ENCODE peak calls at places on chromosomes 6 and 20, in nine cellular contexts. One of them, this sample, is unnamed.

GRCh38 chr6:73722318-73723060 is 26.5 kb downstream of the CD109 start:
- DNase-seq in stimulated activated CD4-positive, alpha-beta T cell treated with anti-CD3 and anti-CD28 coated beads, Interleukin-12 subunit alpha, Interleukin-12 subunit beta, amount 100 ng/mL, for 48 hours: no peak
- DNase-seq in activated CD4-positive, alpha-beta T cell treated with anti-CD3 and anti-CD28 coated beads for 24 hours: peak; percentile 4
- DNase-seq in epithelial cell of esophagus: peak; percentile 90
- DNase-seq in stimulated activated CD8-positive, alpha-beta memory T cell treated with anti-CD3 and anti-CD28 coated beads, Interleukin-4, amount 100 ng/mL, for 48 hours: no peak
- DNase-seq in cardiac fibroblast: peak; percentile 81
- DNase-seq in osteocyte: no peak
- DNase-seq in pancreas: no peak
- DNase-seq in stimulated activated naive B cell treated with anti-CD40 and anti-IgM and Interleukin-4, amounts not matched to agents 10 μg/mL and 1 μg/mL and 100 μg/mL, for 72 hours: peak; percentile 20
- DNase-seq in this sample: peak; percentile 39

GRCh38 chr6:6881438-6882267 is 226.1 kb upstream of the RREB1 start:
- DNase-seq in stimulated activated CD8-positive, alpha-beta memory T cell treated with anti-CD3 and anti-CD28 coated beads, Interleukin-4, amount 100 ng/mL, for 48 hours: no peak
- DNase-seq in osteocyte: no peak
- DNase-seq in cardiac fibroblast: peak; percentile 24
- DNase-seq in pancreas: no peak
- DNase-seq in epithelial cell of esophagus: peak; percentile 78
- DNase-seq in activated CD4-positive, alpha-beta T cell treated with anti-CD3 and anti-CD28 coated beads for 24 hours: no peak
- DNase-seq in stimulated activated naive B cell treated with anti-CD40 and anti-IgM and Interleukin-4, amounts not matched to agents 10 μg/mL and 1 μg/mL and 100 μg/mL, for 72 hours: no peak
- DNase-seq in stimulated activated CD4-positive, alpha-beta T cell treated with anti-CD3 and anti-CD28 coated beads, Interleukin-12 subunit alpha, Interleukin-12 subunit beta, amount 100 ng/mL, for 48 hours: no peak
- DNase-seq in this sample: no peak

GRCh38 chr20:45432294-45432693 is 16.4 kb downstream of the PIGT start:
- DNase-seq in activated CD4-positive, alpha-beta T cell treated with anti-CD3 and anti-CD28 coated beads for 24 hours: no peak
- DNase-seq in stimulated activated CD8-positive, alpha-beta memory T cell treated with anti-CD3 and anti-CD28 coated beads, Interleukin-4, amount 100 ng/mL, for 48 hours: no peak
- DNase-seq in stimulated activated CD4-positive, alpha-beta T cell treated with anti-CD3 and anti-CD28 coated beads, Interleukin-12 subunit alpha, Interleukin-12 subunit beta, amount 100 ng/mL, for 48 hours: no peak
- DNase-seq in osteocyte: no peak
- DNase-seq in stimulated activated naive B cell treated with anti-CD40 and anti-IgM and Interleukin-4, amounts not matched to agents 10 μg/mL and 1 μg/mL and 100 μg/mL, for 72 hours: peak; percentile 57
- DNase-seq in epithelial cell of esophagus: no peak
- DNase-seq in cardiac fibroblast: no peak
- DNase-seq in pancreas: no peak
- DNase-seq in this sample: no peak

GRCh38 chr20:19304389-19304788 is 91.9 kb downstream of the SLC24A3 start:
- DNase-seq in pancreas: no peak
- DNase-seq in stimulated activated CD4-positive, alpha-beta T cell treated with anti-CD3 and anti-CD28 coated beads, Interleukin-12 subunit alpha, Interleukin-12 subunit beta, amount 100 ng/mL, for 48 hours: no peak
- DNase-seq in osteocyte: peak; percentile 44
- DNase-seq in cardiac fibroblast: no peak
- DNase-seq in stimulated activated naive B cell treated with anti-CD40 and anti-IgM and Interleukin-4, amounts not matched to agents 10 μg/mL and 1 μg/mL and 100 μg/mL, for 72 hours: no peak
- DNase-seq in stimulated activated CD8-positive, alpha-beta memory T cell treated with anti-CD3 and anti-CD28 coated beads, Interleukin-4, amount 100 ng/mL, for 48 hours: no peak
- DNase-seq in activated CD4-positive, alpha-beta T cell treated with anti-CD3 and anti-CD28 coated beads for 24 hours: no peak
- DNase-seq in epithelial cell of esophagus: no peak
- DNase-seq in this sample: no peak

GRCh38 chr6:167719920-167720319 is 106.8 kb upstream of the AFDN start:
- DNase-seq in epithelial cell of esophagus: no peak
- DNase-seq in stimulated activated naive B cell treated with anti-CD40 and anti-IgM and Interleukin-4, amounts not matched to agents 10 μg/mL and 1 μg/mL and 100 μg/mL, for 72 hours: no peak
- DNase-seq in stimulated activated CD4-positive, alpha-beta T cell treated with anti-CD3 and anti-CD28 coated beads, Interleukin-12 subunit alpha, Interleukin-12 subunit beta, amount 100 ng/mL, for 48 hours: no peak
- DNase-seq in osteocyte: peak; percentile 79
- DNase-seq in pancreas: no peak
- DNase-seq in cardiac fibroblast: no peak
- DNase-seq in stimulated activated CD8-positive, alpha-beta memory T cell treated with anti-CD3 and anti-CD28 coated beads, Interleukin-4, amount 100 ng/mL, for 48 hours: no peak
- DNase-seq in activated CD4-positive, alpha-beta T cell treated with anti-CD3 and anti-CD28 coated beads for 24 hours: no peak
- DNase-seq in this sample: no peak

GRCh38 chr6:118708736-118709135 is 57.3 kb upstream of the CEP85L start:
- DNase-seq in activated CD4-positive, alpha-beta T cell treated with anti-CD3 and anti-CD28 coated beads for 24 hours: no peak
- DNase-seq in osteocyte: no peak
- DNase-seq in cardiac fibroblast: peak; percentile 66
- DNase-seq in stimulated activated CD4-positive, alpha-beta T cell treated with anti-CD3 and anti-CD28 coated beads, Interleukin-12 subunit alpha, Interleukin-12 subunit beta, amount 100 ng/mL, for 48 hours: no peak
- DNase-seq in pancreas: no peak
- DNase-seq in stimulated activated naive B cell treated with anti-CD40 and anti-IgM and Interleukin-4, amounts not matched to agents 10 μg/mL and 1 μg/mL and 100 μg/mL, for 72 hours: no peak
- DNase-seq in epithelial cell of esophagus: peak; percentile 66
- DNase-seq in stimulated activated CD8-positive, alpha-beta memory T cell treated with anti-CD3 and anti-CD28 coated beads, Interleukin-4, amount 100 ng/mL, for 48 hours: no peak
- DNase-seq in this sample: peak; percentile 79

GRCh38 chr20:33132858-33133615 is 34.9 kb upstream of the BPIFA2 start:
- DNase-seq in pancreas: no peak
- DNase-seq in stimulated activated naive B cell treated with anti-CD40 and anti-IgM and Interleukin-4, amounts not matched to agents 10 μg/mL and 1 μg/mL and 100 μg/mL, for 72 hours: no peak
- DNase-seq in activated CD4-positive, alpha-beta T cell treated with anti-CD3 and anti-CD28 coated beads for 24 hours: no peak
- DNase-seq in cardiac fibroblast: peak; percentile 5
- DNase-seq in stimulated activated CD4-positive, alpha-beta T cell treated with anti-CD3 and anti-CD28 coated beads, Interleukin-12 subunit alpha, Interleukin-12 subunit beta, amount 100 ng/mL, for 48 hours: no peak
- DNase-seq in osteocyte: no peak
- DNase-seq in epithelial cell of esophagus: no peak
- DNase-seq in stimulated activated CD8-positive, alpha-beta memory T cell treated with anti-CD3 and anti-CD28 coated beads, Interleukin-4, amount 100 ng/mL, for 48 hours: no peak
- DNase-seq in this sample: no peak

GRCh38 chr6:155327326-155328073 is 13.2 kb upstream of the TFB1M start:
- DNase-seq in epithelial cell of esophagus: peak; percentile 68
- DNase-seq in stimulated activated CD4-positive, alpha-beta T cell treated with anti-CD3 and anti-CD28 coated beads, Interleukin-12 subunit alpha, Interleukin-12 subunit beta, amount 100 ng/mL, for 48 hours: peak; percentile 68
- DNase-seq in osteocyte: no peak
- DNase-seq in activated CD4-positive, alpha-beta T cell treated with anti-CD3 and anti-CD28 coated beads for 24 hours: peak; percentile 58
- DNase-seq in stimulated activated naive B cell treated with anti-CD40 and anti-IgM and Interleukin-4, amounts not matched to agents 10 μg/mL and 1 μg/mL and 100 μg/mL, for 72 hours: peak; percentile 17
- DNase-seq in pancreas: no peak
- DNase-seq in cardiac fibroblast: peak; percentile 85
- DNase-seq in stimulated activated CD8-positive, alpha-beta memory T cell treated with anti-CD3 and anti-CD28 coated beads, Interleukin-4, amount 100 ng/mL, for 48 hours: peak; percentile 76
- DNase-seq in this sample: peak; percentile 65

This sample was measured in PC-3.